ENCODE peak calls at places on chromosomes 16 and 17, in seven cellular contexts. One of them, this sample, is unnamed.

GRCh38 chr16:3292604-3293003 is 9.3 kb downstream of the ZNF263 start:
- DNase-seq in pancreas: no peak
- DNase-seq in RWPE1: no peak
- DNase-seq in fibroblast of lung: no peak
- DNase-seq in H1: no peak
- DNase-seq in breast epithelium: no peak
- DNase-seq in tibial nerve: no peak
- DNase-seq in this sample: no peak

GRCh38 chr17:55433629-55434422 is 12.2 kb upstream of the MMD start:
- DNase-seq in pancreas: no peak
- DNase-seq in RWPE1: peak; percentile 86
- DNase-seq in fibroblast of lung: peak; percentile 99
- DNase-seq in H1: no peak
- DNase-seq in breast epithelium: no peak
- DNase-seq in tibial nerve: no peak
- DNase-seq in this sample: no peak

GRCh38 chr16:82481455-82481854 is 145.3 kb upstream of the CDH13 start:
- DNase-seq in pancreas: no peak
- DNase-seq in RWPE1: no peak
- DNase-seq in fibroblast of lung: no peak
- DNase-seq in H1: no peak
- DNase-seq in breast epithelium: no peak
- DNase-seq in tibial nerve: no peak
- DNase-seq in this sample: no peak

GRCh38 chr17:54738496-54738895 is 162.2 kb upstream of the TOM1L1 start:
- DNase-seq in pancreas: no peak
- DNase-seq in RWPE1: no peak
- DNase-seq in fibroblast of lung: no peak
- DNase-seq in H1: no peak
- DNase-seq in breast epithelium: no peak
- DNase-seq in tibial nerve: no peak
- DNase-seq in this sample: no peak

GRCh38 chr17:78556812-78557211 is 20.4 kb downstream of the DNAH17 start:
- DNase-seq in pancreas: no peak
- DNase-seq in RWPE1: no peak
- DNase-seq in fibroblast of lung: no peak
- DNase-seq in H1: no peak
- DNase-seq in breast epithelium: no peak
- DNase-seq in tibial nerve: no peak
- DNase-seq in this sample: no peak

GRCh38 chr17:1563786-1564613 is 1.4 kb upstream of the PITPNA start:
- DNase-seq in pancreas: no peak
- DNase-seq in RWPE1: no peak
- DNase-seq in fibroblast of lung: no peak
- DNase-seq in H1: no peak
- DNase-seq in breast epithelium: no peak
- DNase-seq in tibial nerve: no peak
- DNase-seq in this sample: no peak

GRCh38 chr17:66345264-66345663 is 42.9 kb downstream of the PRKCA start:
- DNase-seq in pancreas: no peak
- DNase-seq in RWPE1: no peak
- DNase-seq in fibroblast of lung: no peak
- DNase-seq in H1: no peak
- DNase-seq in breast epithelium: no peak
- DNase-seq in tibial nerve: no peak
- DNase-seq in this sample: no peak

GRCh38 chr16:74999683-75000480 is 1.1 kb downstream of the ZNRF1 start:
- DNase-seq in pancreas: peak; percentile 59
- DNase-seq in RWPE1: peak; percentile 62
- DNase-seq in fibroblast of lung: no peak
- DNase-seq in H1: no peak
- DNase-seq in breast epithelium: peak; percentile 66
- DNase-seq in tibial nerve: no peak
- DNase-seq in this sample: no peak

GRCh38 chr16:17228048-17228707 is 242.6 kb downstream of the XYLT1 start:
- DNase-seq in pancreas: no peak
- DNase-seq in RWPE1: no peak
- DNase-seq in fibroblast of lung: no peak
- DNase-seq in H1: no peak
- DNase-seq in breast epithelium: no peak
- DNase-seq in tibial nerve: no peak
- DNase-seq in this sample: no peak

GRCh38 chr16:27240948-27241531 is 27.5 kb downstream of the NSMCE1 start:
- DNase-seq in pancreas: no peak
- DNase-seq in RWPE1: no peak
- DNase-seq in fibroblast of lung: peak; percentile 74
- DNase-seq in H1: no peak
- DNase-seq in breast epithelium: no peak
- DNase-seq in tibial nerve: no peak
- DNase-seq in this sample: no peak

GRCh38 chr17:8393470-8394231 is 4.0 kb downstream of the RNF222 start:
- DNase-seq in pancreas: no peak
- DNase-seq in RWPE1: no peak
- DNase-seq in fibroblast of lung: no peak
- DNase-seq in H1: no peak
- DNase-seq in breast epithelium: no peak
- DNase-seq in tibial nerve: no peak
- DNase-seq in this sample: no peak

GRCh38 chr16:65717006-65717720 is 595.3 kb upstream of the CDH11 start:
- DNase-seq in pancreas: no peak
- DNase-seq in RWPE1: no peak
- DNase-seq in fibroblast of lung: peak; percentile 14
- DNase-seq in H1: no peak
- DNase-seq in breast epithelium: no peak
- DNase-seq in tibial nerve: no peak
- DNase-seq in this sample: no peak

GRCh38 chr16:50547944-50548658 is at the start of gene NKD1:
- DNase-seq in pancreas: peak; percentile 63
- DNase-seq in RWPE1: peak; percentile 71
- DNase-seq in fibroblast of lung: peak; percentile 27
- DNase-seq in H1: no peak
- DNase-seq in breast epithelium: peak; percentile 59
- DNase-seq in tibial nerve: peak; percentile 64
- DNase-seq in this sample: peak; percentile 32

GRCh38 chr16:27579086-27579980 is 29.4 kb downstream of the KATNIP start:
- DNase-seq in pancreas: peak; percentile 31
- DNase-seq in RWPE1: peak; percentile 19
- DNase-seq in fibroblast of lung: peak; percentile 12
- DNase-seq in H1: no peak
- DNase-seq in breast epithelium: no peak
- DNase-seq in tibial nerve: no peak
- DNase-seq in this sample: no peak

GRCh38 chr17:82495844-82496528 is 23.5 kb upstream of the FOXK2 start:
- DNase-seq in pancreas: no peak
- DNase-seq in RWPE1: peak; percentile 79
- DNase-seq in fibroblast of lung: no peak
- DNase-seq in H1: peak; percentile 23
- DNase-seq in breast epithelium: no peak
- DNase-seq in tibial nerve: no peak
- DNase-seq in this sample: no peak

GRCh38 chr16:67268136-67268579 is 11.2 kb upstream of the PLEKHG4 start:
- DNase-seq in pancreas: no peak
- DNase-seq in RWPE1: no peak
- DNase-seq in fibroblast of lung: peak; percentile 86
- DNase-seq in H1: no peak
- DNase-seq in breast epithelium: no peak
- DNase-seq in tibial nerve: no peak
- DNase-seq in this sample: no peak

GRCh38 chr16:47258874-47259461 is 115.2 kb upstream of the NETO2 start:
- DNase-seq in pancreas: no peak
- DNase-seq in RWPE1: peak; percentile 42
- DNase-seq in fibroblast of lung: peak; percentile 42
- DNase-seq in H1: no peak
- DNase-seq in breast epithelium: no peak
- DNase-seq in tibial nerve: no peak
- DNase-seq in this sample: peak; percentile 3

GRCh38 chr17:21686165-21687015 is 5.9 kb upstream of the KCNJ18 start:
- DNase-seq in pancreas: no peak
- DNase-seq in RWPE1: no peak
- DNase-seq in fibroblast of lung: no peak
- DNase-seq in H1: no peak
- DNase-seq in breast epithelium: no peak
- DNase-seq in tibial nerve: no peak
- DNase-seq in this sample: no peak

GRCh38 chr17:73228748-73229236 is 32.9 kb downstream of the CPSF4L start:
- DNase-seq in pancreas: peak; percentile 72
- DNase-seq in RWPE1: peak; percentile 82
- DNase-seq in fibroblast of lung: peak; percentile 90
- DNase-seq in H1: no peak
- DNase-seq in breast epithelium: no peak
- DNase-seq in tibial nerve: peak; percentile 52
- DNase-seq in this sample: no peak

GRCh38 chr17:73226556-73227172 is 33.8 kb downstream of the COG1 start:
- DNase-seq in pancreas: no peak
- DNase-seq in RWPE1: no peak
- DNase-seq in fibroblast of lung: no peak
- DNase-seq in H1: no peak
- DNase-seq in breast epithelium: no peak
- DNase-seq in tibial nerve: no peak
- DNase-seq in this sample: no peak

GRCh38 chr17:73230088-73230487 is 31.6 kb downstream of the CPSF4L start:
- DNase-seq in pancreas: no peak
- DNase-seq in RWPE1: no peak
- DNase-seq in fibroblast of lung: no peak
- DNase-seq in H1: no peak
- DNase-seq in breast epithelium: no peak
- DNase-seq in tibial nerve: no peak
- DNase-seq in this sample: no peak

GRCh38 chr17:73227379-73227778 is 34.3 kb downstream of the CPSF4L start:
- DNase-seq in pancreas: no peak
- DNase-seq in RWPE1: no peak
- DNase-seq in fibroblast of lung: no peak
- DNase-seq in H1: no peak
- DNase-seq in breast epithelium: no peak
- DNase-seq in tibial nerve: no peak
- DNase-seq in this sample: no peak

DNA sequence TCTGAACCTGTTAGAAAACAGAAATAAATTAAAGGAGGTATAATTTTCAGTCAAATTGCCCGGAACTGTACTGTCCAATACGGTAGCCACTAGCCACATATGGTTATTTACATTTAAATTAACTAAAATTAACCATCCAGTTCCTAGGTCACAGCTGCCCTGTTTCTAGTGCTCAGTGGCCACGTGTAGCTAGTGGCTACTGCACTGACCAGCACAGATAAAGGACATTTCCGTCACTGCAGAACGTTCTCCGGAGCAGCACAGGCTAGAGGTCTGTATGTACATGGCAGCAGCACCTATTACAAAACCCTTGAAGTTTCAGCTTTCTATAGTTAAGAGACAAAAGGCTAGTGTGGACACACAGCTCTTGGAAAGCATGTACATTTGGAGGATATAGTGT is 33.7 kb downstream of the CPSF4L start:
- DNase-seq in pancreas: no peak
- DNase-seq in RWPE1: no peak
- DNase-seq in fibroblast of lung: no peak
- DNase-seq in H1: no peak
- DNase-seq in breast epithelium: no peak
- DNase-seq in tibial nerve: no peak
- DNase-seq in this sample: no peak
- H3K27ac ChIP-seq in pancreas: no peak overlapping the region
- H3K27ac ChIP-seq in RWPE1: no peak overlapping the region
- H3K27ac ChIP-seq in fibroblast of lung: no peak overlapping the region
- H3K27ac ChIP-seq in H1: no peak overlapping the region
- H3K27ac ChIP-seq in breast epithelium: no peak overlapping the region
- H3K27ac ChIP-seq in tibial nerve: peak overlapping the region; percentile 57
- H3K27ac ChIP-seq in this sample: no peak overlapping the region

DNA sequence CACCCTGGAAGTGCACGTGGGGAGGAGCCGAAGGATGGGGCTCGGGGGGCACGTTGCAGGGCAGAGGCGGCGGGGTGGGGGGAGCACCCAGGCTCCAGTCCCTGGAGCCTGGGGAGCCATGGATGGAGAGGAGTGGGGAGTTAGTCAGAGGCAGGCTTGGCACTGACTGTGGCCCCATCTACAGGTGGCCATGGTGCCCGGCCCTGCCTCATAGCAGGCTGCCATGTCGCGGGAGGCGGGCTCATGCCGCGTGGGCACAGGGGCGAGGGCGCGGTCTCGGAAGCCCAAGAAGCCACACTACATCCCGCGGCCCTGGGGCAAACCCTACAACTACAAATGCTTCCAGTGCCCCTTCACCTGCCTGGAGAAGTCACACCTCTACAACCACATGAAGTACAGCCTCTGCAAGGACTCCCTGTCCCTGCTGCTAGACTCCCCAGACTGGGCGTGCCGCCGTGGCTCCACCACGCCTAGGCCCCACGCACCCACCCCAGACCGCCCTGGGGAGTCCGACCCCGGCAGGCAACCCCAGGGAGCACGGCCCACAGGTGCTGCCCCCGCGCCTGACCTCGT is 3.0 kb downstream of the PRR35 start:
- DNase-seq in pancreas: no peak
- DNase-seq in RWPE1: no peak
- DNase-seq in fibroblast of lung: no peak
- DNase-seq in H1: no peak
- DNase-seq in breast epithelium: no peak
- DNase-seq in tibial nerve: no peak
- DNase-seq in this sample: no peak
- H3K27ac ChIP-seq in pancreas: no peak overlapping the region
- H3K27ac ChIP-seq in RWPE1: no peak overlapping the region
- H3K27ac ChIP-seq in fibroblast of lung: no peak overlapping the region
- H3K27ac ChIP-seq in H1: no peak overlapping the region
- H3K27ac ChIP-seq in breast epithelium: no peak overlapping the region
- H3K27ac ChIP-seq in tibial nerve: no peak overlapping the region
- H3K27ac ChIP-seq in this sample: no peak overlapping the region

DNA sequence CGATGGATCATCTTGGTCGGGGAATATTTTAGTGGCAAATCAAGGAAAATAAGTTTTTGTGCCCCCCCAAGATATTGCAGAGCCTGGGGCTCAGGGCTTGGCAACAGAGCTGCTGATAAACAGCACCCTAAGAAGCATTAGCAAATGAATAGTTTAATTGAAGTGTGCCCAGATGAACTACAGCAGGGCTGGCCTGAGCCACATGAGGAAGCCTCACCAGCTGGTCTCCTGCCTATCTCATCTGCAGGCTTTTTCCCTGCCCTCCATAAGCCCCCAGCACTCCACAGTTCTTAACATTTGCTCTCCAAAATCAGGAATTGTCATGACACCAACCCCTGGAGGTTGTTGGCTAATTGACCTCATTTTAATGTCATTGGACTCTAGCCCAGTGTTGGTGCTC is 480.2 kb downstream of the HS3ST3B1 start:
- DNase-seq in pancreas: no peak
- DNase-seq in RWPE1: no peak
- DNase-seq in fibroblast of lung: no peak
- DNase-seq in H1: no peak
- DNase-seq in breast epithelium: no peak
- DNase-seq in tibial nerve: no peak
- DNase-seq in this sample: no peak
- H3K27ac ChIP-seq in pancreas: no peak overlapping the region
- H3K27ac ChIP-seq in RWPE1: no peak overlapping the region
- H3K27ac ChIP-seq in fibroblast of lung: no peak overlapping the region
- H3K27ac ChIP-seq in H1: no peak overlapping the region
- H3K27ac ChIP-seq in breast epithelium: no peak overlapping the region
- H3K27ac ChIP-seq in tibial nerve: no peak overlapping the region
- H3K27ac ChIP-seq in this sample: no peak overlapping the region

GRCh38 chr16:89297156-89297869 is 79.8 kb downstream of the ZNF778 start:
- DNase-seq in pancreas: no peak
- DNase-seq in RWPE1: no peak
- DNase-seq in fibroblast of lung: peak; percentile 59
- DNase-seq in H1: no peak
- DNase-seq in breast epithelium: no peak
- DNase-seq in tibial nerve: no peak
- DNase-seq in this sample: no peak
- H3K27ac ChIP-seq in pancreas: no peak overlapping the region
- H3K27ac ChIP-seq in RWPE1: peak overlapping the region; percentile 41
- H3K27ac ChIP-seq in fibroblast of lung: peak overlapping the region; percentile 57
- H3K27ac ChIP-seq in H1: no peak overlapping the region
- H3K27ac ChIP-seq in breast epithelium: no peak overlapping the region
- H3K27ac ChIP-seq in tibial nerve: no peak overlapping the region
- H3K27ac ChIP-seq in this sample: no peak overlapping the region

This sample was measured in HL-60.